ENCODE peak calls at places on chromosomes 4 and X, in seven cellular contexts. R is upper lobe of right lung, E is HL-60, G is cardiac fibroblast, H is neural crest cell, D is AG10803, N is endothelial cell. B is an unnamed sample.

GRCh38 chrX:96407501-96407900 is 277.1 kb upstream of the DIAPH2 start:
- DNase-seq in G (peak), N (no peak), E (no peak), H (no peak), D (peak), R (no peak), B (no peak)

GRCh38 chr4:13921805-13922204 is 294.3 kb upstream of the BOD1L1 start:
- DNase-seq in G (peak), E (no peak), D (peak), H (no peak), R (no peak), N (no peak), B (no peak)

GRCh38 chr4:125985856-125986255 is 671.1 kb downstream of the FAT4 start:
- DNase-seq in H (no peak), D (no peak), N (no peak), R (no peak), E (no peak), G (peak), B (peak)

GRCh38 chr4:59374416-59374815 is 1825.7 kb upstream of the ADGRL3 start:
- DNase-seq in H (no peak), N (no peak), G (no peak), R (no peak), E (no peak), D (no peak), B (no peak)

GRCh38 chr4:52956691-52957090 is 94.6 kb downstream of the RASL11B start:
- DNase-seq in G (no peak), E (no peak), D (peak), N (no peak), R (no peak), H (no peak), B (no peak)

GRCh38 chr4:80213117-80213815 is 16.0 kb downstream of the PRDM8 start:
- DNase-seq in E (no peak), N (no peak), R (no peak), H (no peak), G (no peak), D (peak), B (no peak)

GRCh38 chrX:68177542-68177941 is 255.8 kb downstream of the OPHN1 start:
- DNase-seq in R (no peak), H (no peak), E (no peak), D (peak), N (no peak), G (no peak), B (no peak)

GRCh38 chr4:108586778-108587177 is 33.6 kb upstream of the RPL34 start:
- DNase-seq in G (no peak), E (no peak), H (no peak), N (no peak), D (no peak), R (no peak), B (no peak)

GRCh38 chr4:145521282-145521681 is 39.6 kb downstream of the SMAD1 start:
- DNase-seq in E (no peak), D (no peak), G (no peak), H (no peak), N (no peak), R (no peak), B (peak)

GRCh38 chrX:39000802-39001201 is 199.5 kb downstream of the MID1IP1 start:
- DNase-seq in D (peak), H (no peak), G (no peak), R (no peak), N (no peak), E (no peak), B (no peak)

GRCh38 chr4:47705326-47705981 is 132.4 kb downstream of the CORIN start:
- DNase-seq in D (peak), R (no peak), E (no peak), H (no peak), N (no peak), G (peak), B (peak)

GRCh38 chrX:37692918-37693317 is 7.3 kb downstream of the XK start:
- DNase-seq in N (no peak), G (no peak), H (no peak), R (no peak), E (no peak), D (no peak), B (no peak)

GRCh38 chr4:23401572-23401971 is 488.3 kb downstream of the PPARGC1A start:
- DNase-seq in N (no peak), R (no peak), D (no peak), G (no peak), H (no peak), E (no peak), B (no peak)

GRCh38 chr4:1318488-1319213 is 28.4 kb upstream of the UVSSA start:
- DNase-seq in R (peak), H (no peak), G (no peak), E (no peak), N (peak), D (no peak), B (no peak)

GRCh38 chr4:6437682-6438264 is 34.6 kb downstream of the PPP2R2C start:
- DNase-seq in G (no peak), E (no peak), R (no peak), N (no peak), D (no peak), H (no peak), B (no peak)

GRCh38 chr4:69799337-69799736 is 38.9 kb upstream of the SULT1B1 start:
- DNase-seq in N (no peak), D (no peak), G (no peak), E (no peak), R (no peak), H (no peak), B (no peak)
- TF ChIP-seq CTCF in N (no peak), D (no peak), G (no peak), E (no peak), R (no peak), H (no peak), B (no peak)

GRCh38 chr4:143396695-143397094 is 60.0 kb downstream of the GAB1 start:
- DNase-seq in G (no peak), E (no peak), N (no peak), H (no peak), R (no peak), D (no peak), B (no peak)
- TF ChIP-seq CTCF in G (peak), E (no peak), N (no peak), H (no peak), R (no peak), D (no peak), B (no peak)

GRCh38 chrX:154426916-154427792 is 1.3 kb upstream of the ATP6AP1 start:
- DNase-seq in N (no peak), R (no peak), D (no peak), E (peak), H (no peak), G (no peak), B (no peak)

GRCh38 chrX:154429708-154430107 is 1.2 kb downstream of the ATP6AP1 start:
- DNase-seq in E (no peak), G (no peak), H (no peak), D (no peak), R (no peak), N (no peak), B (no peak)

GRCh38 chrX:154430504-154430903 is 2.0 kb downstream of the ATP6AP1 start:
- DNase-seq in D (no peak), N (no peak), H (no peak), E (no peak), G (no peak), R (no peak), B (no peak)

GRCh38 chrX:154430916-154431315 is 2.4 kb downstream of the ATP6AP1 start:
- DNase-seq in R (peak), N (no peak), E (peak), G (no peak), H (no peak), D (no peak), B (no peak)

GRCh38 chrX:154428176-154429171 is at the start of gene ATP6AP1:
- DNase-seq in H (peak), N (peak), G (peak), R (peak), D (peak), E (peak), B (peak)
- TF ChIP-seq CTCF in H (no peak), N (no peak), G (no peak), R (no peak), D (no peak), E (no peak), B (no peak)

GRCh38 chrX:110125435-110125834 is 122.5 kb downstream of the TMEM164 start:
- DNase-seq in G (peak), N (peak), D (no peak), E (no peak), H (no peak), R (no peak), B (no peak)
- TF ChIP-seq CTCF in G (peak), N (no peak), D (peak), E (no peak), H (peak), R (no peak), B (no peak)

GRCh38 chr4:73853246-73853704 is at the start of gene PF4V1:
- DNase-seq in N (no peak), G (peak), R (peak), H (no peak), E (no peak), D (no peak), B (no peak)
- TF ChIP-seq CTCF in N (no peak), G (peak), R (peak), H (no peak), E (no peak), D (peak), B (no peak)

B was measured in GM12865.